ENCODE peak calls at places on chromosomes 5 and 9, in five cellular contexts. D, O, L, K and C are unnamed samples.

GRCh38 chr5:155833282-155833681 is 493.7 kb upstream of the SGCD start:
- DNase-seq in D (no peak), O (no peak), L (no peak), K (peak), C (no peak)

GRCh38 chr5:139774980-139775654 is 20.5 kb upstream of the PSD2 start:
- DNase-seq in D (peak), O (peak), L (peak), K (peak), C (no peak)

GRCh38 chr9:126805546-126806262 is 864 bp downstream of the ZBTB43 start:
- DNase-seq in D (no peak), O (no peak), L (peak), K (peak), C (no peak)

GRCh38 chr5:173538018-173538417 is 78.4 kb downstream of the BOD1 start:
- DNase-seq in D (no peak), O (no peak), L (no peak), K (no peak), C (no peak)

GRCh38 chr5:24225051-24225450 is 419.7 kb downstream of the CDH10 start:
- DNase-seq in D (no peak), O (no peak), L (no peak), K (no peak), C (no peak)

GRCh38 chr9:125393426-125393825 is 131.8 kb downstream of the GAPVD1 start:
- DNase-seq in D (no peak), O (no peak), L (no peak), K (no peak), C (no peak)

GRCh38 chr5:107900721-107901120 is 230.0 kb upstream of the EFNA5 start:
- DNase-seq in D (no peak), O (no peak), L (no peak), K (no peak), C (no peak)

GRCh38 chr5:136023935-136024645 is 4.7 kb upstream of the TGFBI start:
- DNase-seq in D (no peak), O (no peak), L (peak), K (no peak), C (no peak)

GRCh38 chr5:159883522-159883950 is 32.7 kb upstream of the ADRA1B start:
- DNase-seq in D (no peak), O (no peak), L (peak), K (no peak), C (peak)

GRCh38 chr9:76425677-76426453 is 31.6 kb upstream of the RFK start:
- DNase-seq in D (no peak), O (no peak), L (no peak), K (no peak), C (no peak)

GRCh38 chr9:133714606-133715294 is 23.4 kb downstream of the SARDH start:
- DNase-seq in D (no peak), O (no peak), L (no peak), K (no peak), C (no peak)

GRCh38 chr9:6506571-6506970 is 93.6 kb downstream of the UHRF2 start:
- DNase-seq in D (no peak), O (no peak), L (no peak), K (no peak), C (no peak)

GRCh38 chr9:106859957-106860715 is 2.8 kb upstream of the ZNF462 start:
- DNase-seq in D (peak), O (no peak), L (no peak), K (peak), C (no peak)

GRCh38 chr5:147234825-147235635 is at the start of gene STK32A:
- DNase-seq in D (no peak), O (no peak), L (no peak), K (peak), C (no peak)

GRCh38 chr5:123722451-123722850 is 210.5 kb downstream of the CSNK1G3 start:
- DNase-seq in D (no peak), O (no peak), L (no peak), K (no peak), C (no peak)

GRCh38 chr9:95004452-95005275 is 278.2 kb downstream of the AOPEP start:
- DNase-seq in D (no peak), O (no peak), L (no peak), K (peak), C (no peak)

GRCh38 chr5:134592141-134592746 is 40.4 kb downstream of the SAR1B start:
- DNase-seq in D (no peak), O (no peak), L (peak), K (no peak), C (no peak)

GRCh38 chr5:80364892-80365291 is 43.0 kb upstream of the ZFYVE16 start:
- DNase-seq in D (no peak), O (no peak), L (no peak), K (no peak), C (no peak)

GRCh38 chr5:173486355-173486754 is 130.1 kb downstream of the BOD1 start:
- DNase-seq in D (no peak), O (no peak), L (no peak), K (no peak), C (no peak)

GRCh38 chr5:155655569-155655968 is 642.0 kb downstream of the KIF4B start:
- DNase-seq in D (no peak), O (no peak), L (no peak), K (no peak), C (no peak)

GRCh38 chr5:66004216-66004615 is 77.8 kb downstream of the ERBIN start:
- DNase-seq in D (no peak), O (no peak), L (no peak), K (no peak), C (no peak)

GRCh38 chr5:140182075-140182709 is 7.2 kb downstream of the CYSTM1 start:
- DNase-seq in D (no peak), O (no peak), L (peak), K (no peak), C (no peak)

GRCh38 chr9:110926828-110927227 is 111.4 kb downstream of the LPAR1 start:
- DNase-seq in D (no peak), O (no peak), L (no peak), K (no peak), C (no peak)
- H3K4me3 ChIP-seq in D (no peak), O (no peak), L (no peak), K (no peak), C (no peak)

GRCh38 chr9:137772281-137772873 is 105.2 kb upstream of the CACNA1B start:
- DNase-seq in D (no peak), O (no peak), L (no peak), K (peak), C (no peak)
- TF ChIP-seq CTCF in D (peak), O (no peak), L (peak), K (peak), C (peak)

DNA sequence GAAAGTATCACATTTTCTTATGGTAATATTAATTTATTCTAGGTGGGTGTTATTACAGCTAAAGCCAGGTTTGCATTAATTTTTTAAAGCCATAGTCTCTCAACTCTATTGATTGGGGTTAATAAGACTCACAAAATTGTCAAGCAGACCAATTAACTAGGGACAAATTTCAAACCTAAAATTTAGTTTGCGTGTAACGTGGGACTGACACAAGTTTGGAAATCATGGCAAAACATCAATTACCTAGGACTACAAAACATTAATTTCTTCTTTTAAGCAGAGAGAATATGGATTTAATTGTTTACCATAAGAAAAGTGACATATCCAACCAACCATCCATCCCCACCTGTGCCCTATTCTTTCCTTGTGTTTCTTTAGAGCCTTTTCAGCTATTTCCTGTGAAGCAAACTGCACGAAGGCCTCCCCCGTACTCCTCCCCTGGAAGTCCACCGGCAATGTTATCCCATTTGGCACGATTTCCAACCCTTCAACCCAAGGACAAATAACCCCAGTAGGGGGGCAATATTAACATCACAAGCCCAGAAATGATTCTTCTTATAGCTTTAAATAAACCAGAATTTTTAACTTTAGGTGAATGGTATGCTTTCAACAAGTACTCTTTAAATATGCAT is 4.4 kb downstream of the HNRNPH1 start:
- DNase-seq in D (no peak), O (no peak), L (peak), K (no peak), C (no peak)
- H3K4me3 ChIP-seq in D (peak), O (peak), L (peak), K (peak), C (peak)

GRCh38 chr9:93151097-93151784 is 17.2 kb upstream of the NINJ1 start:
- DNase-seq in D (no peak), O (no peak), L (no peak), K (no peak), C (no peak)
- TF ChIP-seq CTCF in D (no peak), O (no peak), L (no peak), K (no peak), C (no peak)

DNA sequence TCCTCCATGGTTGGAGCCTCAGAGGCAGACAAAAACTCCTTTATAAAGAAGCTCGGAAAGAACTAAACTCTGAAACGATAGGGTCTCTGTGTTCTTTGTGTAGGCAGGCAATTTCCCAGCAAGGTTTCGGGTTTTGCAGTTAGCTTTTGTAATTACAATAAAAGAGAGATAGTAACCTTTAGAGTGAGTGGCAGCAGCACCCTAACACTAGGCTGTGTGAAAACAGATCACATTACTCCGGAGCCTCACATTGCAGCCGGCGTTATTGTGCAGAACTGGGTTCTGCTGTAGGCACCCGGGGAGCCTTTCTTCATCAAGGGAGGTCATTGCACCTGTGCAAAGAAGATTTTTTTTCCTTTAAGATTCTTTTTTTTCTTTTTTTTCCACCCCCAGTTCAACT is 115.8 kb upstream of the MAP3K1 start:
- DNase-seq in D (no peak), O (no peak), L (no peak), K (peak), C (no peak)
- H3K4me3 ChIP-seq in D (no peak), O (no peak), L (no peak), K (peak), C (no peak)

DNA sequence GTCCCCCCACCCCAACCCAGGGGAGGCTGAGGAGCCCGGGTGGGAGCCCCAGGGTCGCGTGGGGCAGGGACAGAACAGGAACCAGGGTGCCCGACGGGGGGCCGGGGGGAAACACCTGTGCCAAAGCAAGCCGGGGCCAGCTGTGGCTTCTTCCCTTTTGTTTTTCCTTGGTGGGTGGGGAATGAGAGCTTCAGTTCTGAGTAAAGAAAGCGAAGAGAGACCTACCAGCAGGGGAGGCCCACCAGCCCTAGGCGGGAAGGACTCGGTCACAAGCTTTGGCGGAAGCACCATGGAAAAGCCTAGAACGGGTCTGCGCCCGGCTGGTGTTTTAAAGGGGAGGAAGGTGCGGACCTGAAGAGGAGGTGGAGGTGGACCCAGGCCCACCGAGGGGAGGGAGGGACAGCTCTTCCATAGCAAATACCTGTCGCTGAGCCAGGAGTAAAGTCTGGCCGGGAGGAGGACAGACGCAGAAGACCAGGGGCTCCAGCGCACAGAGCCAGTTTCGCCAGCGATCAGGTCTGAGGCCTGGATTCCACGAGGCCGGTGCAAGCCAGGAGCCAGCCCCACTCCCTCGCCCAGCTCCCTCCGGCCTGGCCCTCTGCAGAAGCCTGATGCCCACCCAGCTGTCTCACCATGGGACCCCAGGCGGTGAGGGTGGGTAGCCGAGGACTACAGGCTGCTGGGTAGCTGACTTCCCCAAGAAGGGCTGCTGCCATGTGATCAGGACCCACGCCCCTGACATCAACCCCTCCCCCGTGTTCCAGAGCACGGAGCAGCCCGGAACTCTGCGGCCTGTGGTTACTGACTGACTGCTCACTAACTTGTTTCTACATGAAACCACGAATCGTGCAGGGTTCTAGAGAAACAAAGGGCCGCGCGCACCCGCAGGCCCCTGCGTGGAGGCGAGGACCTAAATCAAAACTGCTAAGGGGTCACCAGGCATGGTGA is 849 bp upstream of the MGAT1 start:
- DNase-seq in D (no peak), O (no peak), L (peak), K (peak), C (no peak)
- TF ChIP-seq CTCF in D (no peak), O (peak), L (peak), K (no peak), C (no peak)

GRCh38 chr5:125199968-125200841 is 453.8 kb upstream of the ZNF608 start:
- DNase-seq in D (no peak), O (no peak), L (no peak), K (peak), C (no peak)
- H3K4me3 ChIP-seq in D (peak), O (peak), L (peak), K (peak), C (peak)

DNA sequence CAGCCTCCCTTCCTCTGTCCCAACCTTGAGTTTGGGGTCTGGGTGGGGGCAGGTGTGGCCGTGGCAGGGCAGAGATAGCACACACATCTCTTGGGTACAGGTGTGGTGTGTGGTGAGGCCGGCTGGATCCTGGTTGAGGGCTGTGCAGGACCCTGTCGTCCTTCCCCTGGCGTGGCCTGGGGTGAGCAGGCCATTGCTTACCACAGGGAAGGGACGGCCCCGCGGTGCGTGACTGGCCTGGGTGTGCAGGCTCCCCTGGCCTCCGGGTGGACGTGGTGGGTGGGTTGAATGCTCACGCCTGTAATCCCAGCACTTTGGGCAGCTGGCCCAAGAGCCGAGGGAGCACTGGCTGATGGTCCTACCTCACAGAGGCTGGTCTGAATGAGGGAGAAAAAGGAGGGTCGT is 1.2 kb downstream of the ARRDC1 start:
- DNase-seq in D (no peak), O (no peak), L (no peak), K (no peak), C (no peak)
- TF ChIP-seq CTCF in D (no peak), O (no peak), L (no peak), K (no peak), C (no peak)